ENCODE peak calls at places on chromosomes 12 and 14, in four cellular contexts. R is HT1080, A is hypothalamus, E is naive B cell. U is an unnamed sample.

GRCh38 chr12:93638095-93638494 is 39.1 kb upstream of the CRADD start:
- DNase-seq in R (no peak), A (no peak), E (no peak), U (no peak)

GRCh38 chr12:69070319-69071090 is 137.5 kb upstream of the CPM start:
- DNase-seq in R (peak), A (peak), E (peak), U (peak)

GRCh38 chr12:105674871-105675699 is 344.6 kb downstream of the C12orf75 start:
- DNase-seq in R (no peak), A (no peak), E (no peak), U (no peak)

GRCh38 chr14:100770605-100771120 is 44.0 kb downstream of the DLK1 start:
- DNase-seq in R (no peak), A (no peak), E (no peak), U (no peak)

GRCh38 chr14:90886297-90886830 is 70.1 kb upstream of the TTC7B start:
- DNase-seq in R (no peak), A (no peak), E (no peak), U (no peak)

GRCh38 chr12:122081697-122082221 is 3.2 kb downstream of the MLXIP start:
- DNase-seq in R (peak), A (no peak), E (peak), U (no peak)

GRCh38 chr12:69510176-69510827 is 40.1 kb downstream of the FRS2 start:
- DNase-seq in R (no peak), A (no peak), E (no peak), U (no peak)

GRCh38 chr12:52005903-52006703 is 643 bp upstream of the TAMALIN start:
- DNase-seq in R (no peak), A (peak), E (peak), U (peak)

GRCh38 chr12:52308807-52309425 is 12.3 kb downstream of the KRT83 start:
- DNase-seq in R (no peak), A (no peak), E (no peak), U (no peak)

GRCh38 chr14:72495668-72496067 is 398.2 kb downstream of the DPF3 start:
- DNase-seq in R (no peak), A (no peak), E (no peak), U (no peak)

GRCh38 chr12:104136577-104136976 is 1.4 kb downstream of the NFYB start:
- DNase-seq in R (peak), A (no peak), E (no peak), U (no peak)

GRCh38 chr14:51093371-51094281 is 1.3 kb downstream of the TRIM9 start:
- DNase-seq in R (no peak), A (peak), E (peak), U (no peak)

GRCh38 chr12:44076892-44077291 is 241.0 kb downstream of the TMEM117 start:
- DNase-seq in R (no peak), A (no peak), E (no peak), U (no peak)

GRCh38 chr12:117084405-117085317 is 14.6 kb downstream of the TESC start:
- DNase-seq in R (no peak), A (no peak), E (no peak), U (no peak)

GRCh38 chr12:53811606-53812005 is 59.8 kb upstream of the CISTR start:
- DNase-seq in R (no peak), A (no peak), E (no peak), U (no peak)

GRCh38 chr12:125634813-125635212 is 569.6 kb downstream of the AACS start:
- DNase-seq in R (no peak), A (no peak), E (no peak), U (no peak)

GRCh38 chr14:60356921-60357550 is 108.0 kb downstream of the PPM1A start:
- DNase-seq in R (no peak), A (no peak), E (no peak), U (no peak)

GRCh38 chr12:53484686-53485567 is 14.3 kb downstream of the MAP3K12 start:
- DNase-seq in R (no peak), A (no peak), E (no peak), U (no peak)

GRCh38 chr12:39395866-39396265 is 47.1 kb downstream of the KIF21A start:
- DNase-seq in R (no peak), A (no peak), E (no peak), U (no peak)

GRCh38 chr12:64077922-64078321 is 144.2 kb downstream of the KICS2 start:
- DNase-seq in R (peak), A (no peak), E (no peak), U (no peak)

GRCh38 chr14:24056800-24057184 is 5.0 kb downstream of the CARMIL3 start:
- DNase-seq in R (no peak), A (no peak), E (no peak), U (no peak)

GRCh38 chr12:49776413-49776812 is 35.1 kb downstream of the TMBIM6 start:
- DNase-seq in R (peak), A (peak), E (peak), U (no peak)

GRCh38 chr14:77076118-77076631 is 21.9 kb upstream of the CIPC start:
- DNase-seq in R (no peak), A (no peak), E (no peak), U (no peak)

GRCh38 chr14:59363545-59364226 is 101.5 kb downstream of the GPR135 start:
- DNase-seq in R (peak), A (no peak), E (no peak), U (no peak)

GRCh38 chr12:123363385-123363742 is 1.3 kb downstream of the SBNO1 start:
- DNase-seq in R (peak), A (no peak), E (no peak), U (no peak)

GRCh38 chr14:69154779-69155178 is 1.9 kb upstream of the DCAF5 start:
- DNase-seq in R (no peak), A (no peak), E (no peak), U (no peak)

GRCh38 chr14:46985529-46986137 is 334.1 kb upstream of the RPL10L start:
- DNase-seq in R (peak), A (no peak), E (no peak), U (no peak)

GRCh38 chr12:126093911-126094310 is 1028.7 kb downstream of the AACS start:
- DNase-seq in R (peak), A (no peak), E (no peak), U (no peak)

GRCh38 chr12:6201199-6201608 is 1.0 kb downstream of the CD9 start:
- DNase-seq in R (no peak), A (peak), E (no peak), U (no peak)

GRCh38 chr14:76955575-76956252 is 72.8 kb downstream of the IRF2BPL start:
- DNase-seq in R (peak), A (peak), E (peak), U (peak)

GRCh38 chr14:91204657-91205056 is 39.8 kb downstream of the GPR68 start:
- DNase-seq in R (no peak), A (no peak), E (no peak), U (no peak)

GRCh38 chr12:110819150-110819549 is 27.6 kb upstream of the CCDC63 start:
- DNase-seq in R (no peak), A (no peak), E (no peak), U (no peak)

GRCh38 chr14:22464422-22465142 is 124.4 kb downstream of the DAD1 start:
- DNase-seq in R (no peak), A (no peak), E (no peak), U (no peak)

GRCh38 chr12:77795699-77796098 is 35.0 kb upstream of the NAV3 start:
- DNase-seq in R (no peak), A (no peak), E (no peak), U (no peak)

GRCh38 chr14:70640938-70641547 is 673 bp upstream of the TTC9 start:
- DNase-seq in R (peak), A (no peak), E (peak), U (peak)

GRCh38 chr14:85607571-85608219 is 77.8 kb downstream of the FLRT2 start:
- DNase-seq in R (peak), A (no peak), E (no peak), U (no peak)

U was measured in activated B cell treated with CpG ODN at 0.5 μM for 24 hours.